ENCODE peak calls at places on chromosomes 11 and 22, in four cellular contexts. D is hepatocyte, J is HCT116, R is IMR-90. X is an unnamed sample.

GRCh38 chr11:119529063-119529845 is 106.3 kb upstream of the THY1 start:
- DNase-seq in D (no peak), J (no peak), R (no peak), X (no peak)

GRCh38 chr22:35322893-35323292 is 23.2 kb downstream of the TOM1 start:
- DNase-seq in D (no peak), J (no peak), R (no peak), X (no peak)

GRCh38 chr11:101096036-101096704 is 33.4 kb downstream of the PGR start:
- DNase-seq in D (no peak), J (no peak), R (no peak), X (peak; percentile 2)

GRCh38 chr11:13923716-13924650 is 38.5 kb upstream of the SPON1 start:
- DNase-seq in D (no peak), J (peak; percentile 66), R (no peak), X (no peak)

GRCh38 chr11:57546869-57547518 is 9.6 kb downstream of the SMTNL1 start:
- DNase-seq in D (peak; percentile 60), J (no peak), R (peak; percentile 72), X (peak; percentile 81)

GRCh38 chr11:129249351-129249750 is 57.2 kb upstream of the ARHGAP32 start:
- DNase-seq in D (no peak), J (no peak), R (peak; percentile 87), X (peak; percentile 92)

GRCh38 chr11:111351374-111352081 is 27.5 kb downstream of the POU2AF1 start:
- DNase-seq in D (no peak), J (no peak), R (no peak), X (no peak)

GRCh38 chr22:45995405-45996101 is 18.6 kb upstream of the WNT7B start:
- DNase-seq in D (no peak), J (no peak), R (no peak), X (peak; percentile 39)

GRCh38 chr22:26887456-26887855 is 230.1 kb downstream of the MIAT start:
- DNase-seq in D (peak; percentile 24), J (no peak), R (peak; percentile 74), X (peak; percentile 89)

GRCh38 chr11:45089251-45089650 is 57.2 kb upstream of the PRDM11 start:
- DNase-seq in D (no peak), J (no peak), R (peak; percentile 93), X (peak; percentile 97)

GRCh38 chr11:113014262-113014661 is 53.0 kb downstream of the NCAM1 start:
- DNase-seq in D (peak; percentile 64), J (no peak), R (no peak), X (peak; percentile 4)

GRCh38 chr11:11973866-11974265 is 34.6 kb downstream of the DKK3 start:
- DNase-seq in D (no peak), J (no peak), R (peak; percentile 16), X (no peak)

GRCh38 chr11:23079382-23079813 is 219.1 kb upstream of the CCDC179 start:
- DNase-seq in D (no peak), J (no peak), R (peak; percentile 82), X (peak; percentile 41)

GRCh38 chr11:103649401-103649895 is 387.0 kb upstream of the DDI1 start:
- DNase-seq in D (no peak), J (no peak), R (no peak), X (no peak)

GRCh38 chr11:57468276-57468675 is 7.9 kb downstream of the RTN4RL2 start:
- DNase-seq in D (no peak), J (no peak), R (no peak), X (no peak)

GRCh38 chr22:32037236-32037635 is 5.8 kb upstream of the SLC5A1 start:
- DNase-seq in D (no peak), J (no peak), R (no peak), X (no peak)

GRCh38 chr11:64717268-64717578 is 5.8 kb downstream of the NRXN2 start:
- DNase-seq in D (no peak), J (no peak), R (no peak), X (no peak)

GRCh38 chr11:117830674-117831351 is 6.3 kb upstream of the FXYD2 start:
- DNase-seq in D (no peak), J (no peak), R (no peak), X (no peak)

GRCh38 chr11:69200331-69201047 is 44.8 kb downstream of the SMIM38 start:
- DNase-seq in D (no peak), J (no peak), R (no peak), X (no peak)

GRCh38 chr11:128417607-128418324 is 169.6 kb downstream of the ETS1 start:
- DNase-seq in D (no peak), J (no peak), R (peak; percentile 96), X (peak; percentile 93)

GRCh38 chr11:45650166-45651095 is 15.0 kb downstream of the CHST1 start:
- DNase-seq in D (no peak), J (no peak), R (no peak), X (no peak)

GRCh38 chr22:17366830-17367229 is 2.4 kb upstream of the CECR2 start:
- DNase-seq in D (peak; percentile 72), J (peak; percentile 18), R (no peak), X (no peak)

GRCh38 chr11:66700337-66700736 is 22.6 kb upstream of the RBM4B start:
- DNase-seq in D (no peak), J (no peak), R (no peak), X (no peak)

GRCh38 chr11:78789365-78789764 is 214.7 kb upstream of the NARS2 start:
- DNase-seq in D (peak; percentile 8), J (no peak), R (no peak), X (no peak)

GRCh38 chr22:32336185-32336603 is 21.5 kb upstream of the RFPL3 start:
- DNase-seq in D (no peak), J (no peak), R (no peak), X (no peak)

GRCh38 chr11:64245797-64246623 is 733 bp downstream of the PPP1R14B start:
- DNase-seq in D (peak; percentile 87), J (no peak), R (peak; percentile 91), X (peak; percentile 98)

GRCh38 chr11:106621479-106621878 is 396.8 kb downstream of the GUCY1A2 start:
- DNase-seq in D (no peak), J (no peak), R (no peak), X (no peak)

GRCh38 chr11:37504066-37504611 is 906.1 kb upstream of the RAG2 start:
- DNase-seq in D (peak; percentile 55), J (no peak), R (peak; percentile 90), X (peak; percentile 33)

GRCh38 chr11:117328414-117329010 is 858 bp downstream of the CEP164 start:
- DNase-seq in D (peak; percentile 51), J (no peak), R (peak; percentile 58), X (peak; percentile 74)

GRCh38 chr11:24132471-24132870 is 364.4 kb upstream of the LUZP2 start:
- DNase-seq in D (no peak), J (no peak), R (no peak), X (no peak)

GRCh38 chr11:95715777-95716241 is 73.8 kb downstream of the FAM76B start:
- DNase-seq in D (no peak), J (no peak), R (no peak), X (peak; percentile 61)

GRCh38 chr22:37167176-37167980 is 17.7 kb upstream of the IL2RB start:
- DNase-seq in D (no peak), J (no peak), R (no peak), X (no peak)

GRCh38 chr22:37167981-37168647 is 18.4 kb upstream of the IL2RB start:
- DNase-seq in D (no peak), J (no peak), R (no peak), X (no peak)

GRCh38 chr22:37165940-37166674 is 16.4 kb upstream of the IL2RB start:
- DNase-seq in D (no peak), J (no peak), R (no peak), X (no peak)

GRCh38 chr22:37165066-37165465 is 15.3 kb upstream of the IL2RB start:
- DNase-seq in D (no peak), J (no peak), R (no peak), X (no peak)

DNA sequence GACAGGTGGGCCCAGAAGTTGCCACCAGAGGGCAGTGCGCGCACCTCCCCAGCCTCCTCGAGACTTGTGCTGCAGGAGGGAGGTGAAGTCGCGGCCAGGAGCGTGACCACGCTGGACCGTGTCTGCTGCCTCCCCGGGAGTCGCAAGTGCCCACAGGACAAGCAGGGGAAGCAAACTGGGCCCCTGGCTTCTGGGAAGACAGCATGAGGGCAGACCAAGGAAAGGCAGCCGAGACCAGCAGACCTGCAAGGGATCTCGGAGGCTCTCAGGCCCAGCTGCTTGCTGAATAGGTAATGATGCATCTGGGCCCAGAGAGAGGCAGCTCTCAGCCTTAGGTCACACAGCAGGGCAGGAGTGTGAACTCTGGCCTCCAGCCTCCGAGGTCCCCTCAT is 17.0 kb upstream of the IL2RB start:
- DNase-seq in D (peak; percentile 87), J (no peak), R (peak; percentile 65), X (peak; percentile 80)
- H2AFZ ChIP-seq in D (no peak overlapping the region), J (no peak overlapping the region), R (peak overlapping the region; percentile 82), X (no peak overlapping the region)

DNA sequence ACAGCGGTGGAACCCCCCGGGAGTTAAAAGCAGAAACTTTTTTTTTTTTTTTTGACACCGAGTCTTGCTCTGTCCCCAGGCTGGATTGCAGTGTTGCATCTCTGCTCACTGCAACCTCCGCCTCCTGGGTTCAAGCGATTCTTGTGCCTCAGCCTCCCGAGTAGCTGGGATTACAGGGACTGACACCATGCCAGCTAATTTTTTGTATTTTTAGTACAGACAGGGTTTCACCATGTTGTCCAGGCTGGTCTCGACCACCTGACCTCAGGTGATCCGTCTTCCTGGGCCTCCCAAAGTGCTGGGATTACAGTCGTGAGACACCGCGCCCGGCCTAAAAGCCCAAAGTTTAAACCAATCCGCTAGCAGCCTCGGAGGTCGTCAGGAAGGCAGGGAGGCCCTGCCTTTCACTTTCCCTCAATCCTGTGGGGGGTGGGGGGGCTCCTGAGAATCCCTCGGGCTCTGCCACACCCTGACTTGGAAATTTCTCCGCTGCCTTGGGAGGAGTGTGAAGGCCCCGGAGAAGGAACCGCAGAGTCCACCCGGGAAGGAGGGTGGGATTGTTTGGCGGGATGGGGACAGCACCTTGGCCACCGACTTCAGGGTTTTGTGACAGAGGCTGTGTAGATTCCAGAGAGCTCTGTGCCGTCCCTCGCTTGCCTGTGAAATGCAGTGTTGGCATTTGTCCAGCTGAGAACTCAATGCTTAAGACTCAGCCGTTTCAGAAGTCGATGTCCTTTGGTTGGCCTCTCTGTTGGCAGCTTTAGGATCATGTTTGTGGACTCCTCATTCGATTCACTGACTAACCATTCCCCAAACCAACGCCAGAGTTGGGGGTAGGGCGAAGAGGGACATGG is 1.0 kb downstream of the ARHGAP8 start:
- DNase-seq in D (peak; percentile 84), J (no peak), R (peak; percentile 81), X (peak; percentile 60)
- H2AFZ ChIP-seq in D (no peak overlapping the region), J (no peak overlapping the region), R (no peak overlapping the region), X (no peak overlapping the region)

GRCh38 chr11:33913991-33914390 is 22.1 kb upstream of the LMO2 start:
- DNase-seq in D (no peak), J (no peak), R (no peak), X (no peak)

GRCh38 chr11:33912405-33913361 is 20.8 kb upstream of the LMO2 start:
- DNase-seq in D (peak; percentile 55), J (peak; percentile 10), R (peak; percentile 90), X (peak; percentile 96)

GRCh38 chr11:33915521-33915920 is 23.6 kb upstream of the LMO2 start:
- DNase-seq in D (no peak), J (no peak), R (no peak), X (no peak)

GRCh38 chr11:33919645-33920044 is 27.8 kb upstream of the LMO2 start:
- DNase-seq in D (no peak), J (no peak), R (no peak), X (no peak)

DNA sequence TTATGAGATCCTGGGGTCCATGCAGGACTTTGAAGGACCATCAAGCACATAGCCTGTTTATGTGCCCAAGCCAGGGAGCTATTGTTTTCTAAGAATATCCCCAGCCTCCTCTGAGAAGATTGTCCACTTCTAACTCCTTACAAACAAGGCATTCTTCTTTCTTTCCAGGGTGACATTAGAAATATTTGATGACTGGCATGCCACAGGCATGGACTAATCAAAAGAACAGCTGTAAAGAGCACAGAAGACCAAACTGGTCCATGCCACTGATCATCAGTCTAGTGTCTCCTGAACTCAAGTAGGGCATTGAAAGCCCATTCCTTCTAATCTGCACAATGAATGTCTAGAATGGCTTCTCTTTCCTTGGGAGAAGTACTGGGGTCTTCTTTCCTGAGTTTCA is 24.9 kb upstream of the LMO2 start:
- DNase-seq in D (no peak), J (no peak), R (no peak), X (no peak)
- H2AFZ ChIP-seq in D (no peak overlapping the region), J (no peak overlapping the region), R (no peak overlapping the region), X (no peak overlapping the region)

GRCh38 chr11:75490221-75491181 is 35.2 kb downstream of the GDPD5 start:
- DNase-seq in D (no peak), J (no peak), R (peak; percentile 32), X (peak; percentile 14)
- H2AFZ ChIP-seq in D (no peak overlapping the region), J (no peak overlapping the region), R (peak overlapping the region; percentile 58), X (no peak overlapping the region)

X was measured in GM23248.